ENCODE peak calls at places on chromosomes 11 and 22, in four cellular contexts. F, G, B and T are unnamed samples.

GRCh38 chr11:46506486-46506808 is 87.4 kb downstream of the AMBRA1 start:
- DNase-seq in G (no peak), F (no peak), B (no peak), T (no peak)

GRCh38 chr11:28339488-28339887 is 231.3 kb downstream of the METTL15 start:
- DNase-seq in G (no peak), F (no peak), B (no peak), T (no peak)

GRCh38 chr22:27107824-27108223 is 450.4 kb downstream of the MIAT start:
- DNase-seq in F (peak; percentile 85), G (peak; percentile 68), B (peak; percentile 90), T (peak; percentile 68)

GRCh38 chr22:24409707-24410106 is 17.7 kb upstream of the ADORA2A start:
- DNase-seq in F (no peak), G (no peak), B (no peak), T (no peak)

GRCh38 chr11:19715373-19715772 is 2.7 kb downstream of the NAV2 start:
- DNase-seq in B (no peak), G (no peak), F (no peak), T (no peak)

GRCh38 chr11:88307749-88308425 is 29.6 kb downstream of the CTSC start:
- DNase-seq in G (no peak), F (no peak), B (no peak), T (no peak)

GRCh38 chr11:61764606-61765260 is 12.3 kb downstream of the MYRF start:
- DNase-seq in G (no peak), B (no peak), F (no peak), T (peak; percentile 62)

GRCh38 chr22:25100402-25100801 is 99.3 kb upstream of the CRYBB3 start:
- DNase-seq in G (no peak), B (no peak), F (no peak), T (no peak)

GRCh38 chr11:77879218-77879617 is 58.3 kb downstream of the AAMDC start:
- DNase-seq in B (no peak), F (peak; percentile 35), G (peak; percentile 38), T (peak; percentile 29)

GRCh38 chr11:62770778-62771143 is 435 bp upstream of the TAF6L start:
- DNase-seq in F (no peak), G (peak; percentile 24), B (peak; percentile 59), T (no peak)

GRCh38 chr11:20620988-20621387 is 21.6 kb downstream of the SLC6A5 start:
- DNase-seq in B (no peak), F (no peak), G (no peak), T (no peak)

DNA sequence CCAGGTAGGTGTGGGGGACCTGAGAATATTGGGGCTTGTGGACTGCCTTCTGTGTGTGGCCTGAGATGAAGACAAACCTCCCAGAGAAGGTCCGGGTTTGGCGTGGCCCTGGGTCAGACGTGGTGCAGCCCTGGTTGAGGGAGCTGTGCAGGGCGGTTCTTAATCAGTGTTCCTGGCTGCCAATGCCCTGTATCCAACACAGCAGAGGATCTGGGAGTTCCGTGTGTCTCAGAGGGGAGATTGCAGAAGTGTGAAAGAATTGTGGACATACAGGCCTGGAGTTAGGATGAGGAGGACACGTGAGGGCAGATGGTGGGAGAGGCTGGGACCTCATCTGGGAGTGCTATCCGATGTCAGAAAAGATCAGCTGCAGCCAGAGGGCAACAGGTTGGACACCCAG is 102.0 kb upstream of the NECTIN1 start:
- DNase-seq in F (no peak), B (no peak), G (no peak), T (no peak)
- H3K27me3 ChIP-seq in F (no peaks in the 10 kb centered on the region), B (no peaks in the 10 kb centered on the region), G (no peaks in the 10 kb centered on the region), T (no peaks in the 10 kb centered on the region)

DNA sequence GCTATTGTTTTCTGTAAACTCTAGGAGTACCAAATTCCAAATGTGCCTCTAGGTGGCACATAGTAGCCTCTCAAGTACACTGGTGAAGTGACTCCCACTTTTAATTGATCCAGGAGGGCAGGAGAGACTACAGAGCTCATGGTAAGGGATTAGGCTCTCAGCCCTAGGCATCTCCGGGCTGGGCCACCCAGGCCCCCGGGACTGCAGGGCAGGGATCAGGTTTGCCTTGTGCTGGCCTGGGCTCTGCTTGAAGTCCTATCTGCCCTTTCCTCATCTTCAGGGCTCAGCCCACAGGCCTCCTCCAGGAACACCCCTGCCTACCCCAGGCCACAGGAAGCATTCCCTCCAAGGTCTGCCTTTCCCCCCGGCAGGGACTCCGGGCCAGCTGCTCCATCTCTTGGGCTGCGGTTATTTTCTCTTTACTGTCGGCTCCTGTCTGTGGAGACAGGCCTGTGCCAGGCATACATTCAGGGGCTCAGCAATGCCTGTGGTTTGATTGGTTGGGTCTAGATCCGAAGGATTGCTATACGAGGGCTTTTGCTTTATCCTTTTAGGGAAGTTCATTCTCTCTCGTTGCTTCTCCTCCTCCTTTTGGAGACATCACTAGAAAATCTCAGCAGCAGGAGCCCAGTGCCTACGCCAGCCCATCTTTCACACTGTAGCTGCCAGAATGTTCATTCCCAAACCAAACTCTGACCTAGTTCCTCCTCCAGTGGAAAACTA is 32.8 kb downstream of the PARVA start:
- DNase-seq in B (no peak), F (no peak), G (no peak), T (no peak)
- H3K4me1 ChIP-seq in B (peaks cover 7% of the 10 kb centered on the region), F (peaks cover 7% of the 10 kb centered on the region), G (peaks cover 37% of the 10 kb centered on the region), T (peaks cover 28% of the 10 kb centered on the region)

DNA sequence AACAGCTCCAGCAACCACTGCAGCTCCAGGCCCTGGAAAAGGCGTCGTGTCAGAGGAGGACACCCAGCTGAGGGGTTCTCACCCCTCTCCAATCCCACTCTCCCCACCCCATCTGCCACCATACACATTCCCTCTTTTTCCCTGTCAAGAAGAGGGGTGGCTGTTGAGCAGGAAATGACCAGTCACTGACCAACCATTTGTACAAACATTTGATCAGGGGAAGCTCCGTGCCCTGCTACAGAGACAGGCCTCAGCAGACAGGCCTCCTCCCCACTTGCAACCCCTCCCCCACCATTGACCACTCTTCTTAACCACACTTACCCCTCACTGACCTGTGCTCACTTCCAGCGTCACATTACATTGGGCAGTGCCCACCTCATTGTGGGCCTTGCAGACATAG is 2.3 kb upstream of the VSIG2 start:
- DNase-seq in G (no peak), F (no peak), B (no peak), T (no peak)
- H3K27me3 ChIP-seq in G (no peaks in the 10 kb centered on the region), F (peaks cover 3% of the 10 kb centered on the region), B (peaks cover 12% of the 10 kb centered on the region), T (no peaks in the 10 kb centered on the region)

GRCh38 chr22:39997939-39998726 is 3.4 kb downstream of the FAM83F start:
- DNase-seq in G (peak; percentile 92), F (peak; percentile 81), B (peak; percentile 74), T (peak; percentile 91)

GRCh38 chr22:39997421-39997820 is 2.7 kb downstream of the FAM83F start:
- DNase-seq in F (no peak), G (no peak), B (no peak), T (no peak)

GRCh38 chr22:39995346-39996252 is 845 bp downstream of the FAM83F start:
- DNase-seq in F (peak; percentile 48), G (peak; percentile 59), B (no peak), T (peak; percentile 59)

GRCh38 chr22:39994566-39995345 is at the start of gene FAM83F:
- DNase-seq in F (peak; percentile 85), B (peak; percentile 74), G (peak; percentile 84), T (peak; percentile 46)

GRCh38 chr22:39996732-39997131 is 2.0 kb downstream of the FAM83F start:
- DNase-seq in B (no peak), F (no peak), G (no peak), T (no peak)
- H3K4me1 ChIP-seq in B (peaks cover 46% of the 10 kb centered on the region), F (peaks cover 28% of the 10 kb centered on the region), G (peaks cover 79% of the 10 kb centered on the region), T (peaks cover 37% of the 10 kb centered on the region)

GRCh38 chr22:43393845-43394474 is 17.9 kb upstream of the MPPED1 start:
- DNase-seq in F (no peak), G (no peak), B (no peak), T (no peak)
- H3K27me3 ChIP-seq in F (no peaks in the 10 kb centered on the region), G (peaks cover 2% of the 10 kb centered on the region), B (no peaks in the 10 kb centered on the region), T (no peaks in the 10 kb centered on the region)